ENCODE peak calls at places on chromosomes 11 and 22, in seven cellular contexts. N is adrenal gland, F is RWPE1, S is A549, E is B cell, Q is BJ, G is bronchial epithelial cell. J is an unnamed sample.

GRCh38 chr11:27894552-27894951 is 194.3 kb upstream of the BDNF start:
- DNase-seq in E (no peak), F (no peak), S (no peak), G (no peak), N (no peak), Q (no peak), J (no peak)

GRCh38 chr11:111982019-111982464 is 43.2 kb upstream of the DLAT start:
- DNase-seq in G (peak), Q (no peak), F (peak), N (peak), S (peak), E (peak), J (no peak)

GRCh38 chr22:44550666-44551491 is 52.8 kb upstream of the RTL6 start:
- DNase-seq in Q (peak), E (no peak), F (peak), G (no peak), S (no peak), N (peak), J (no peak)

GRCh38 chr11:100941033-100941432 is 188.6 kb downstream of the PGR start:
- DNase-seq in E (no peak), N (no peak), F (no peak), S (no peak), G (no peak), Q (no peak), J (no peak)

GRCh38 chr11:82978422-82979099 is 77.0 kb downstream of the DDIAS start:
- DNase-seq in Q (peak), E (no peak), G (peak), N (no peak), S (no peak), F (peak), J (no peak)

GRCh38 chr22:33496112-33496511 is 424.2 kb downstream of the LARGE1 start:
- DNase-seq in E (no peak), S (no peak), Q (no peak), G (no peak), F (no peak), N (no peak), J (no peak)

GRCh38 chr11:1116666-1117390 is 40.9 kb upstream of the MUC5AC start:
- DNase-seq in N (no peak), S (no peak), E (no peak), F (no peak), Q (no peak), G (no peak), J (no peak)

GRCh38 chr11:8989411-8989810 is 14.4 kb downstream of the NRIP3 start:
- DNase-seq in E (no peak), S (no peak), N (no peak), G (peak), Q (no peak), F (no peak), J (no peak)

GRCh38 chr11:94793002-94793401 is 24.8 kb downstream of the AMOTL1 start:
- DNase-seq in G (no peak), Q (no peak), E (no peak), S (no peak), F (no peak), N (no peak), J (no peak)

GRCh38 chr11:420911-421321 is 6.1 kb upstream of the SIGIRR start:
- DNase-seq in F (no peak), E (no peak), G (no peak), N (no peak), S (no peak), Q (no peak), J (no peak)

GRCh38 chr22:43110927-43111623 is 525 bp downstream of the BIK start:
- DNase-seq in Q (no peak), F (no peak), E (peak), S (no peak), N (peak), G (no peak), J (no peak)

GRCh38 chr11:96284917-96285316 is 58.1 kb downstream of the MAML2 start:
- DNase-seq in E (no peak), F (no peak), Q (no peak), S (no peak), N (no peak), G (no peak), J (no peak)

GRCh38 chr11:129639300-129639699 is 176.3 kb upstream of the TMEM45B start:
- DNase-seq in S (peak), Q (peak), G (peak), F (peak), N (no peak), E (no peak), J (no peak)

GRCh38 chr22:48796295-48797015 is 1031.2 kb downstream of the BRD1 start:
- DNase-seq in Q (no peak), E (no peak), S (no peak), N (no peak), G (no peak), F (no peak), J (no peak)

GRCh38 chr11:2166091-2166851 is 5.3 kb upstream of the INS start:
- DNase-seq in F (no peak), N (no peak), G (no peak), E (peak), Q (no peak), S (no peak), J (peak)

GRCh38 chr22:41991111-41991510 is 7.5 kb upstream of the WBP2NL start:
- DNase-seq in N (no peak), F (no peak), G (no peak), Q (no peak), S (no peak), E (no peak), J (no peak)

DNA sequence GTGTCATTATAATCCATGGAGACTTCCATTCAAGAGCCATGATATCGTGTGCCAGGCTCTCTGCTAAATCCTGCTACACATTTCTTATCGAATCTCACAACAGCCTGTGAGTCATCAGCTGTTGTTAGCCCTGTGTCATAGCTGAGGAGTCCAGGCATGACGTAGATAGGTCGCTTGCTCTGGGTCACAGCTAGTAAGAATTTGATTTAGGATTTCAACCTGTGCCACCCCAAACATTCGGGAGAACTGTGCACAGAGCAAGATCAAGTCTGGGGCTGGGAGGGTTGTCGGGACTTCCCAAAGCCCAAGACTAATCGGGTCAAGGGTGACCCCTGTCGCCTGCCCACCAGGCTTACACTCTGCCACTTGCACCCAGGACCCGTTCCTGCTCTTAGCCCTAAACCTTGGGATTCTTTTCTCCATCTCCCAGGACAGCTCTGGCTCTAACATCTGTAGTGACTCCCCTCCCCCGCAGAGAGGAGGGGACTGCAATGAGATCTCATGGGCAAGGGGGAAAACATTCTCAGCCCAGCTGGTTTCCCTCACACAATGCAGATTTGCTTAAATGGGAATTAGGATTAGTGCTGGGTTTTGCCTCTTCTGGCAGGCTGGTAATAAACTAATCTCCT is 34.3 kb downstream of the TSPAN18 start:
- DNase-seq in Q (peak), N (peak), S (peak), F (peak), E (no peak), G (peak), J (no peak)
- TF ChIP-seq CTCF in Q (no peak), N (peak), S (no peak), F (no peak), E (no peak), G (no peak), J (no peak)

GRCh38 chr11:102794382-102794781 is 3.6 kb downstream of the MMP1 start:
- DNase-seq in N (no peak), S (peak), E (peak), Q (no peak), G (peak), F (no peak), J (no peak)
- TF ChIP-seq CTCF in N (no peak), S (peak), E (peak), Q (peak), G (no peak), F (peak), J (no peak)

GRCh38 chr11:122578168-122578825 is 77.2 kb upstream of the UBASH3B start:
- DNase-seq in N (no peak), Q (no peak), E (no peak), F (no peak), G (peak), S (no peak), J (no peak)
- TF ChIP-seq CTCF in N (no peak), Q (peak), E (no peak), F (no peak), G (no peak), S (no peak), J (no peak)

GRCh38 chr11:16169541-16169940 is 186.8 kb downstream of the SOX6 start:
- DNase-seq in G (no peak), S (no peak), F (no peak), Q (peak), N (no peak), E (no peak), J (no peak)
- TF ChIP-seq CTCF in G (no peak), S (no peak), F (no peak), Q (peak), N (no peak), E (no peak), J (no peak)

GRCh38 chr11:10758959-10759358 is 7.9 kb downstream of the CTR9 start:
- DNase-seq in G (peak), E (no peak), S (no peak), N (no peak), Q (no peak), F (no peak), J (no peak)
- TF ChIP-seq CTCF in G (peak), E (peak), S (peak), N (no peak), Q (peak), F (peak), J (no peak)

GRCh38 chr22:20430641-20431519 is 6.7 kb downstream of the SCARF2 start:
- DNase-seq in G (peak), N (peak), Q (no peak), S (peak), E (peak), F (peak), J (peak)
- TF ChIP-seq CTCF in G (peak), N (peak), Q (peak), S (peak), E (peak), F (peak), J (no peak)

GRCh38 chr11:131579932-131580387 is 209.5 kb downstream of the NTM start:
- DNase-seq in E (no peak), Q (no peak), S (peak), G (peak), F (peak), N (peak), J (no peak)
- TF ChIP-seq CTCF in E (no peak), Q (peak), S (no peak), G (peak), F (no peak), N (peak), J (no peak)

GRCh38 chr11:12757416-12757815 is 83.2 kb downstream of the TEAD1 start:
- DNase-seq in N (no peak), Q (no peak), F (no peak), G (no peak), S (no peak), E (no peak), J (no peak)

GRCh38 chr11:12764187-12764914 is 90.1 kb downstream of the TEAD1 start:
- DNase-seq in S (no peak), Q (no peak), E (no peak), F (no peak), G (no peak), N (no peak), J (no peak)

GRCh38 chr11:12762696-12763324 is 88.6 kb downstream of the TEAD1 start:
- DNase-seq in F (no peak), S (no peak), Q (no peak), N (no peak), G (no peak), E (no peak), J (no peak)

GRCh38 chr11:12762283-12762682 is 88.1 kb downstream of the TEAD1 start:
- DNase-seq in G (no peak), N (no peak), E (no peak), F (no peak), S (no peak), Q (no peak), J (no peak)

GRCh38 chr11:12761029-12761428 is 86.8 kb downstream of the TEAD1 start:
- DNase-seq in N (no peak), E (no peak), Q (no peak), F (peak), G (peak), S (no peak), J (no peak)
- TF ChIP-seq CTCF in N (no peak), E (no peak), Q (peak), F (no peak), G (peak), S (peak), J (no peak)

GRCh38 chr11:18540207-18541009 is 13.7 kb upstream of the TSG101 start:
- DNase-seq in N (no peak), E (no peak), Q (no peak), S (no peak), F (peak), G (peak), J (no peak)
- TF ChIP-seq CTCF in N (peak), E (peak), Q (peak), S (peak), F (peak), G (peak), J (peak)

GRCh38 chr11:62269654-62270278 is at the start of gene SCGB2A2:
- DNase-seq in N (no peak), Q (no peak), S (peak), E (no peak), F (peak), G (peak), J (no peak)
- TF ChIP-seq CTCF in N (no peak), Q (no peak), S (peak), E (no peak), F (no peak), G (peak), J (no peak)